ENCODE peak calls at places on chromosomes 1 and 21, in seven cellular contexts. Z, K, C, S, F, I and U are unnamed samples.
A peak's percentile ranks its signal among the peaks of the same experiment; 100 is the strongest.

GRCh38 chr1:15353839-15354579 is 55.7 kb upstream of the EFHD2 start:
- DNase-seq in Z (no peak), I (no peak), S (no peak), K (peak; percentile 38), C (no peak), F (no peak), U (peak; percentile 11)

GRCh38 chr1:1594602-1594981 is 5.3 kb downstream of the FNDC10 start:
- DNase-seq in F (no peak), Z (no peak), K (no peak), C (no peak), I (no peak), S (no peak), U (no peak)

GRCh38 chr1:64686828-64687724 is 57.8 kb upstream of the RAVER2 start:
- DNase-seq in F (peak; percentile 56), Z (peak; percentile 19), K (peak; percentile 65), I (no peak), S (no peak), C (peak; percentile 38), U (peak; percentile 81)

GRCh38 chr1:89147707-89148106 is 21.8 kb upstream of the GBP2 start:
- DNase-seq in S (no peak), Z (no peak), F (no peak), C (no peak), K (no peak), I (no peak), U (no peak)

GRCh38 chr1:46211051-46211450 is 7.9 kb downstream of the LURAP1 start:
- DNase-seq in Z (no peak), K (no peak), I (no peak), C (no peak), F (peak; percentile 56), S (no peak), U (no peak)

GRCh38 chr1:161365207-161365606 is 2.5 kb downstream of the CFAP126 start:
- DNase-seq in Z (no peak), I (no peak), F (peak; percentile 79), K (no peak), C (no peak), S (no peak), U (no peak)

GRCh38 chr1:85578321-85579295 is 2.0 kb upstream of the CCN1 start:
- DNase-seq in F (no peak), S (no peak), Z (no peak), K (peak; percentile 98), C (peak; percentile 99), I (no peak), U (peak; percentile 95)

GRCh38 chr1:157966034-157966671 is 27.3 kb upstream of the KIRREL1 start:
- DNase-seq in S (no peak), K (peak; percentile 82), Z (no peak), F (peak; percentile 72), I (peak; percentile 91), C (peak; percentile 89), U (no peak)

GRCh38 chr1:118143136-118143535 is 41.9 kb downstream of the SPAG17 start:
- DNase-seq in K (no peak), C (peak; percentile 12), Z (no peak), S (no peak), F (no peak), I (no peak), U (no peak)

GRCh38 chr21:32753818-32754610 is 17.5 kb downstream of the PAXBP1 start:
- DNase-seq in S (no peak), Z (no peak), C (no peak), F (no peak), K (no peak), I (no peak), U (no peak)

GRCh38 chr1:6627841-6628545 is 3.3 kb downstream of the THAP3 start:
- DNase-seq in F (no peak), K (no peak), C (no peak), Z (no peak), I (no peak), S (no peak), U (no peak)

GRCh38 chr21:15604424-15604823 is 125.4 kb upstream of the USP25 start:
- DNase-seq in F (peak; percentile 84), K (peak; percentile 32), C (peak; percentile 63), I (no peak), S (no peak), Z (no peak), U (peak; percentile 76)

GRCh38 chr1:100896481-100896982 is 642 bp downstream of the SLC30A7 start:
- DNase-seq in I (peak; percentile 34), K (peak; percentile 65), Z (peak; percentile 22), C (peak; percentile 72), S (no peak), F (peak; percentile 83), U (peak; percentile 77)

GRCh38 chr1:147598631-147599361 is 57.5 kb downstream of the BCL9 start:
- DNase-seq in I (peak; percentile 39), F (no peak), Z (no peak), K (peak; percentile 15), C (peak; percentile 16), S (peak; percentile 66), U (peak; percentile 58)

GRCh38 chr1:111754964-111755320 is 759 bp upstream of the DDX20 start:
- DNase-seq in K (peak; percentile 39), F (peak; percentile 70), C (no peak), Z (peak; percentile 66), S (no peak), I (no peak), U (peak; percentile 74)

GRCh38 chr1:78168306-78168705 is 122.5 kb downstream of the GIPC2 start:
- DNase-seq in I (no peak), F (no peak), C (no peak), Z (no peak), S (no peak), K (peak; percentile 35), U (no peak)

GRCh38 chr21:43867936-43868335 is 2.9 kb downstream of the AGPAT3 start:
- DNase-seq in Z (no peak), S (no peak), C (no peak), I (no peak), K (no peak), F (no peak), U (no peak)

GRCh38 chr21:43868461-43868860 is 3.4 kb downstream of the AGPAT3 start:
- DNase-seq in I (no peak), C (no peak), Z (no peak), F (no peak), K (no peak), S (no peak), U (no peak)

GRCh38 chr21:43866659-43867331 is 1.8 kb downstream of the AGPAT3 start:
- DNase-seq in Z (no peak), K (no peak), I (peak; percentile 82), S (no peak), F (no peak), C (no peak), U (no peak)

GRCh38 chr21:43866233-43866632 is 1.2 kb downstream of the AGPAT3 start:
- DNase-seq in F (no peak), K (peak; percentile 57), I (no peak), Z (peak; percentile 58), C (peak; percentile 36), S (no peak), U (peak; percentile 85)

GRCh38 chr21:43867332-43867703 is 2.3 kb downstream of the AGPAT3 start:
- DNase-seq in S (no peak), I (no peak), F (no peak), Z (no peak), C (no peak), K (no peak), U (no peak)
- H3K4me3 ChIP-seq in S (peak overlapping the region; percentile 85), I (peak overlapping the region; percentile 90), F (no peak overlapping the region), Z (no peak overlapping the region), C (no peak overlapping the region), K (no peak overlapping the region), U (no peak overlapping the region)

DNA sequence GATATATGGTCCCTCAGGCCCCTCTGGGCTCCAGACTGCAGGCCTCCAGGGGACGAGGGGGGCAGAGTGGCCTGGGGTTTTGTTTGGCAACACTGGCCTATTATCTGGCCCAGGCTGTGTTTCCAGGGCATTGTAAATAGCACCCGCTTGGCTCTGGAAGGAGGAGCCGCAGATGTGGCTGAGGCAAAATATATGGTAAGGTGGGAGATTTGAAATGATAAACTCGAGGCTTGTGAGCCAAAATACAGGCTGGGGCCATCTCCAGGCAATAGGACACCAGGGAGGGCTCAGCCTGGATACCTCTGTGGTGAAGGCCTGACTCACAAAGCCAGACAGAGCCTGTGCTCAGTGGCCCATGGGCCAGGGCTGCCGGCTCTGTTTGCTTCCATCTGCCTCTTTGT is 14.0 kb downstream of the NAV1 start:
- DNase-seq in Z (no peak), C (peak; percentile 79), S (peak; percentile 26), F (no peak), I (no peak), K (peak; percentile 76), U (peak; percentile 60)
- H3K4me1 ChIP-seq in Z (peaks cover 82% of the 10 kb centered on the region), C (peaks cover 52% of the 10 kb centered on the region), S (peaks cover 38% of the 10 kb centered on the region), F (no peaks in the 10 kb centered on the region), I (no peaks in the 10 kb centered on the region), K (peaks cover 41% of the 10 kb centered on the region), U (peaks cover 51% of the 10 kb centered on the region)

DNA sequence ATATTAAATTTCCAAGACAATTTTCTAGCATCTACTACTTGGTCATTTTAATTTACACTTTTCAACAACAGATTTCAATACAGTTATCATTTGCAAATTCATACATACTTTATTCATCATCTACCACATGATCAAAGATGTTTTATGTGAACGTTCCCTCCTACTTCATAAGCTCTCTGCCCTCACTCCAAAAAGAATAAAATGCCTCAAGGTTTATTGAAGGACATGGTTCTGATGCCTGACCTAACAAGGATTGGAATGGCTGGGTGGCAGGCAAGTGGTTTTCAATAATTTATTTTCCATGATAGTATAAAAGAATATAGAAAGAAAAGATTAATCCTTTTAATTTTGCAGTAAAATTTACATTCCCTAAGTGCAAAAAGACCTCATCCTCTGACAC is 5.4 kb downstream of the CDKN2C start:
- DNase-seq in S (no peak), Z (no peak), F (no peak), C (no peak), K (no peak), I (no peak), U (peak; percentile 19)
- H3K27me3 ChIP-seq in S (no peaks in the 10 kb centered on the region), Z (no peaks in the 10 kb centered on the region), F (peaks cover 36% of the 10 kb centered on the region), C (no peaks in the 10 kb centered on the region), K (no peaks in the 10 kb centered on the region), I (no peaks in the 10 kb centered on the region), U (no peaks in the 10 kb centered on the region)

GRCh38 chr1:115065021-115065420 is 24.3 kb downstream of the TSPAN2 start:
- DNase-seq in K (no peak), S (no peak), I (no peak), F (no peak), C (peak; percentile 59), Z (no peak), U (no peak)

GRCh38 chr1:115060501-115060900 is 28.8 kb downstream of the TSPAN2 start:
- DNase-seq in K (peak; percentile 4), Z (no peak), S (no peak), F (no peak), I (no peak), C (no peak), U (no peak)

GRCh38 chr1:115063238-115063901 is 25.9 kb downstream of the TSPAN2 start:
- DNase-seq in F (no peak), I (no peak), S (no peak), Z (no peak), K (no peak), C (peak; percentile 76), U (no peak)

GRCh38 chr1:115064461-115064860 is 24.8 kb downstream of the TSPAN2 start:
- DNase-seq in Z (no peak), S (no peak), K (no peak), C (no peak), F (no peak), I (no peak), U (no peak)

DNA sequence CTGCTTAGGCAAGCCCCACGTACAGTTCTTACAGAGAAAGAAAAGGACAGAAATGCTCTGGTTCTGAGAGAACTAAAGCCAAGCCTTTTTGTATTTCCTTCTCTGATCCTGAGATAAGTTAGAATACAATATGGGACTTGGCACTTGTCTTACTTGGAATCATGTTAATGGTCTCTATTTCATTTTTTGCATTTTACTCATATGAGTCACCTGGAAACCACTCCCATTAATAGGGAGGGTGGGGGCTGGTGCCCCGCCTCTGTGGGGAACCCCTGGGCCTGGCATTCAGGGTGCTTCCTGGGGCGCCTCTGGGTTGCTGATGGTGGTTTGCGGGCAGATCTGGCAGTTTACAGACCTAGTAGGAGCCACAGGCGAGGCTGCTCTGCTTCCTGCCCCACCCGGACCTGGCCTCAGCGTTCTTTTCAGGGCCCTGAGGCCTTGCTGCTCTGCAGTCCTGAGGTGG is 26.7 kb downstream of the TSPAN2 start:
- DNase-seq in S (peak; percentile 70), F (peak; percentile 47), I (peak; percentile 36), Z (peak; percentile 29), C (peak; percentile 87), K (no peak), U (no peak)
- H3K4me3 ChIP-seq in S (no peak overlapping the region), F (no peak overlapping the region), I (no peak overlapping the region), Z (no peak overlapping the region), C (peak overlapping the region; percentile 5), K (no peak overlapping the region), U (no peak overlapping the region)